ENCODE peak calls at places on chromosomes 3 and 15, in five cellular contexts. R, E, C, X and W are unnamed samples.

GRCh38 chr15:78565951-78566774 is 843 bp downstream of the CHRNA5 start:
- DNase-seq in R (peak; percentile 42), E (no peak), C (peak; percentile 23), X (peak; percentile 24), W (peak; percentile 58)

GRCh38 chr15:60358935-60359672 is 38.7 kb downstream of the ANXA2 start:
- DNase-seq in R (no peak), E (no peak), C (no peak), X (no peak), W (peak; percentile 71)

GRCh38 chr15:40151499-40151898 is 9.4 kb upstream of the BUB1B start:
- DNase-seq in R (no peak), E (no peak), C (no peak), X (no peak), W (no peak)

GRCh38 chr3:65128346-65128745 is 440.5 kb upstream of the ADAMTS9 start:
- DNase-seq in R (no peak), E (no peak), C (no peak), X (no peak), W (no peak)

GRCh38 chr3:64049832-64050231 is 26.5 kb upstream of the PSMD6 start:
- DNase-seq in R (no peak), E (no peak), C (no peak), X (no peak), W (no peak)

GRCh38 chr3:119880966-119881365 is 99.1 kb downstream of the NR1I2 start:
- DNase-seq in R (no peak), E (no peak), C (no peak), X (no peak), W (no peak)

GRCh38 chr3:122497425-122497824 is 17.3 kb downstream of the KPNA1 start:
- DNase-seq in R (no peak), E (peak; percentile 72), C (no peak), X (no peak), W (no peak)

GRCh38 chr3:46089237-46090011 is 62.1 kb upstream of the XCR1 start:
- DNase-seq in R (no peak), E (peak; percentile 78), C (no peak), X (no peak), W (no peak)

GRCh38 chr3:52289747-52290595 is 2.3 kb downstream of the GLYCTK start:
- DNase-seq in R (no peak), E (no peak), C (no peak), X (peak; percentile 97), W (no peak)

GRCh38 chr15:85581495-85581894 is 201.1 kb downstream of the AKAP13 start:
- DNase-seq in R (no peak), E (no peak), C (no peak), X (no peak), W (no peak)

GRCh38 chr3:46702246-46703012 is 1.2 kb downstream of the TMIE start:
- DNase-seq in R (no peak), E (no peak), C (no peak), X (no peak), W (no peak)

GRCh38 chr15:96893159-96893906 is 562.8 kb downstream of the NR2F2 start:
- DNase-seq in R (peak; percentile 57), E (no peak), C (no peak), X (no peak), W (no peak)

GRCh38 chr3:151446002-151446340 is 14.9 kb downstream of the IGSF10 start:
- DNase-seq in R (no peak), E (no peak), C (no peak), X (no peak), W (no peak)

GRCh38 chr3:190369701-190370295 is 18.2 kb upstream of the CLDN16 start:
- DNase-seq in R (no peak), E (no peak), C (no peak), X (no peak), W (no peak)

GRCh38 chr15:75483961-75484360 is 32.5 kb upstream of the SIN3A start:
- DNase-seq in R (no peak), E (no peak), C (no peak), X (no peak), W (no peak)

GRCh38 chr15:60399931-60400330 is 2.1 kb upstream of the ANXA2 start:
- DNase-seq in R (no peak), E (no peak), C (no peak), X (no peak), W (no peak)

GRCh38 chr3:125163739-125164601 is 48.6 kb downstream of the SLC12A8 start:
- DNase-seq in R (no peak), E (no peak), C (no peak), X (peak; percentile 31), W (no peak)

GRCh38 chr3:42652611-42653302 is 740 bp upstream of the ZBTB47 start:
- DNase-seq in R (no peak), E (peak; percentile 16), C (peak; percentile 60), X (peak; percentile 29), W (peak; percentile 27)

GRCh38 chr15:76951161-76951714 is 19.7 kb downstream of the RCN2 start:
- DNase-seq in R (no peak), E (no peak), C (no peak), X (no peak), W (no peak)

GRCh38 chr3:81839504-81840094 is 78.2 kb upstream of the GBE1 start:
- DNase-seq in R (no peak), E (no peak), C (no peak), X (no peak), W (no peak)

GRCh38 chr15:62324382-62324781 is 159.3 kb upstream of the C2CD4B start:
- DNase-seq in R (no peak), E (no peak), C (no peak), X (no peak), W (no peak)

GRCh38 chr3:115659253-115659652 is 35.9 kb downstream of the GAP43 start:
- DNase-seq in R (no peak), E (no peak), C (no peak), X (no peak), W (no peak)

GRCh38 chr3:115658032-115658336 is 34.7 kb downstream of the GAP43 start:
- DNase-seq in R (no peak), E (no peak), C (no peak), X (no peak), W (no peak)

GRCh38 chr3:115660646-115661442 is 37.5 kb downstream of the GAP43 start:
- DNase-seq in R (no peak), E (no peak), C (no peak), X (no peak), W (no peak)

GRCh38 chr3:115658337-115659181 is 35.2 kb downstream of the GAP43 start:
- DNase-seq in R (peak; percentile 79), E (no peak), C (peak; percentile 81), X (peak; percentile 28), W (peak; percentile 89)

GRCh38 chr3:115659861-115660260 is 36.6 kb downstream of the GAP43 start:
- DNase-seq in R (no peak), E (no peak), C (no peak), X (no peak), W (no peak)
- TF ChIP-seq FOXM1 in R (no peak), E (no peak), C (no peak), X (no peak), W (no peak)

DNA sequence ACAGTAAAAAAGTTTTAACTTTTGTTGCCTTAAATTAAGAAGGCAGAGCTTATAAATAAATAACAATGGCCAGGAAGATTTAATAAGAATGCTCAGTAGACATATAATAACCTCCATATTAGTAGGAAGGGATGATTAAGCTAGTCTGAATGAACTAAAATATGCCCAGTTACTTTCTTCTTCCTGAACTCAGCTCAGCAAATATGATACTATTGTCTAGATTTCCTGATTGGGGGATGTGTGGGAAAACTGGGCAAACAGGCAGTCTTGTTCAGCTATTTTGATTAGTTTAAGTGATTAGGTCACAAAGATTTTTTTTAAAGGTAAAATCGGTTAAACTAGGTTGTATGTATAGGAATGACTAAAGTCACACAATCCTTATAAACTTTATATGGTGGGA is 167.2 kb upstream of the SLC2A2 start:
- DNase-seq in R (no peak), E (no peak), C (no peak), X (no peak), W (no peak)
- TF ChIP-seq FOXM1 in R (no peak), E (no peak), C (no peak), X (no peak), W (no peak)

DNA sequence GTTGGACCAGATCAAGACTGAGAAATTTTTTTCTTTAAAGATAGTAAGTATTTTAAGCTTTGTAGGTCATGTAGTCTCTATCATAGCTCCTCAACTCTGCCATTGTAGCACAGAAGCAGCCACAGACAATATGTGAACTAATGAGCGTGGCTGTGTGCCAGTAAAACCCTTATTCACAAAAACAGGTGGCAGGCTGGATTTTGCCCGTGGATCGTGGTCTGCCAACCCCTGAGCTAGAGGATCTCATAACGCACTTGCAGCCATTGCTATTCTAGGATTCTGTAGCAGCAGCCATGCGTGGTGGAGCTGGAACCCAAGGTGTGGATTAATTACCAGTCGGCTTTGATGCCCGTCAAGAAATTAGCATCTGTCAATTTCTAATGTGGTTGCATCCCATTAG is 68.7 kb upstream of the PLXNA1 start:
- DNase-seq in R (no peak), E (no peak), C (no peak), X (no peak), W (no peak)
- TF ChIP-seq FOXM1 in R (no peak), E (no peak), C (no peak), X (no peak), W (no peak)

GRCh38 chr3:177034850-177035475 is 162.3 kb downstream of the TBL1XR1 start:
- DNase-seq in R (no peak), E (no peak), C (no peak), X (no peak), W (no peak)

GRCh38 chr3:177035678-177036077 is 161.6 kb downstream of the TBL1XR1 start:
- DNase-seq in R (no peak), E (no peak), C (no peak), X (no peak), W (no peak)

GRCh38 chr3:177041021-177041729 is 156.1 kb downstream of the TBL1XR1 start:
- DNase-seq in R (no peak), E (no peak), C (no peak), X (no peak), W (no peak)

GRCh38 chr3:177039875-177040274 is 157.4 kb downstream of the TBL1XR1 start:
- DNase-seq in R (no peak), E (no peak), C (no peak), X (no peak), W (no peak)

DNA sequence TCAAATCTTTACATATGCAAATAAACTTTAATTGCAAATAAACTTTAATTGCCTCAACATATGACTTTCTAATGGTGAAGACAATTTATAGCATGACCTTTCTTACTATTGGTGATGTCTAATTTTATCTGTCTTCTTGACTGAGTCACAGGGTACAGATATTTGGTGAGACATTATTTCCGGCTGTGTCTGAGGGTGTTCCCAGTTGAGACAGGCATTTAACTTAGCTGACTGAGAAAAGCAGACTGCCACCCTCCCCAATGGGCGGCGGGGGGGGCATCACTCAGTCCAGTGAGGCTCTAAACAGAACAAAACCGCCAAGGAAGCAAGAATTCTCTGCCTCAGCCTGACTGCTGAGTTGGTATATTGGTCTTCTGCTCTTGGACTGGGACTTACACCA is 160.0 kb downstream of the TBL1XR1 start:
- DNase-seq in R (no peak), E (no peak), C (no peak), X (no peak), W (no peak)
- TF ChIP-seq FOXM1 in R (no peak), E (no peak), C (no peak), X (no peak), W (no peak)

DNA sequence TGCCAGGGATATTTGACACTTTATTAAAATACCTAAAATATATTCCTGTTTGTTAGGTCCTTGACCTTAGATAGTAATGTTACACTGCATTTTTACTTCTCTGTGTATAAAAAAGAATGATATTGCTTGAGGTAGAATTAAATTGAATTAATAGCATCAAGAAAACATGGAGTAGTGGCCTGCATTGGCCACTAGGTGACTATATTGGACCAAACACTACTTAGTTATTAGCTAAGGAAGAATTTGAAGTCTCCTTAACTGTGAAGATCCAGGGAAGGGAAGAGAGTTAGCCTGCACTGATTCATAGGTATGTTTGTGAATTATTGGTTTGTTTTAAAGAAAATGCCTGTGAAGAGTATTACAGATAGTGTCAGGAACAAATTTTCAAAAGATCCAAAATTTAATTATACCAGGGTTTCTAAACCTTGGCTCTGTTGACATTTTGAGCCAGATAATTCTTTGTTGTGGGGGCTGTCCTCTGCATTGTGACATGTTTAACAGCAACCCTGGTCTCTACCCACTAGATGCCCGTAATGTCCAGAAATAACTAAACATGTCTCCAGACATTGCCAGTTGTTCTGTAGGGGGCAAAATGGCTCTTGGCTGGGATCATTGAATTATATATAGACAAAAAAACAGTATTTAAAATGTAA is 103.6 kb upstream of the THSD4 start:
- DNase-seq in R (peak; percentile 30), E (no peak), C (peak; percentile 9), X (peak; percentile 3), W (peak; percentile 6)
- TF ChIP-seq FOXM1 in R (no peak), E (no peak), C (no peak), X (no peak), W (no peak)